ENCODE peak calls at places on chromosome 6, in seven cellular contexts. One of them, this sample, is unnamed.

GRCh38 chr6:109336221-109336955 is 45.9 kb downstream of the CD164 start:
- DNase-seq in heart left ventricle: no peak
- DNase-seq in brain microvascular endothelial cell: peak; percentile 16
- DNase-seq in aorta: no peak
- DNase-seq in fibroblast of lung: peak; percentile 55
- DNase-seq in iPS DF 6.9: no peak
- DNase-seq in ascending aorta: no peak
- DNase-seq in this sample: no peak

GRCh38 chr6:129786548-129786947 is 74.6 kb downstream of the TMEM244 start:
- DNase-seq in iPS DF 6.9: no peak
- DNase-seq in ascending aorta: no peak
- DNase-seq in heart left ventricle: no peak
- DNase-seq in fibroblast of lung: peak; percentile 55
- DNase-seq in brain microvascular endothelial cell: peak; percentile 29
- DNase-seq in aorta: no peak
- DNase-seq in this sample: no peak

GRCh38 chr6:110996661-110997060 is 14.8 kb downstream of the RPF2 start:
- DNase-seq in aorta: no peak
- DNase-seq in fibroblast of lung: no peak
- DNase-seq in brain microvascular endothelial cell: no peak
- DNase-seq in iPS DF 6.9: no peak
- DNase-seq in heart left ventricle: no peak
- DNase-seq in ascending aorta: no peak
- DNase-seq in this sample: no peak

GRCh38 chr6:72787521-72788031 is 165.7 kb downstream of the KCNQ5 start:
- DNase-seq in fibroblast of lung: peak; percentile 68
- DNase-seq in aorta: no peak
- DNase-seq in brain microvascular endothelial cell: peak; percentile 70
- DNase-seq in heart left ventricle: no peak
- DNase-seq in ascending aorta: no peak
- DNase-seq in iPS DF 6.9: peak; percentile 1
- DNase-seq in this sample: no peak

GRCh38 chr6:89640804-89641203 is 2.3 kb upstream of the LYRM2 start:
- DNase-seq in heart left ventricle: no peak
- DNase-seq in fibroblast of lung: no peak
- DNase-seq in ascending aorta: no peak
- DNase-seq in iPS DF 6.9: no peak
- DNase-seq in aorta: no peak
- DNase-seq in brain microvascular endothelial cell: peak; percentile 39
- DNase-seq in this sample: no peak

GRCh38 chr6:86016567-86016966 is 373.9 kb upstream of the SYNCRIP start:
- DNase-seq in iPS DF 6.9: no peak
- DNase-seq in ascending aorta: no peak
- DNase-seq in heart left ventricle: no peak
- DNase-seq in fibroblast of lung: no peak
- DNase-seq in aorta: no peak
- DNase-seq in brain microvascular endothelial cell: no peak
- DNase-seq in this sample: no peak

GRCh38 chr6:14889698-14890593 is 355.9 kb upstream of the JARID2 start:
- DNase-seq in fibroblast of lung: no peak
- DNase-seq in aorta: no peak
- DNase-seq in ascending aorta: no peak
- DNase-seq in brain microvascular endothelial cell: no peak
- DNase-seq in heart left ventricle: no peak
- DNase-seq in iPS DF 6.9: no peak
- DNase-seq in this sample: no peak

GRCh38 chr6:82861121-82861520 is 204.5 kb downstream of the UBE3D start:
- DNase-seq in iPS DF 6.9: no peak
- DNase-seq in heart left ventricle: no peak
- DNase-seq in aorta: no peak
- DNase-seq in fibroblast of lung: no peak
- DNase-seq in ascending aorta: no peak
- DNase-seq in brain microvascular endothelial cell: no peak
- DNase-seq in this sample: no peak

GRCh38 chr6:28597217-28597835 is 71.6 kb downstream of the GPX5 start:
- DNase-seq in ascending aorta: no peak
- DNase-seq in heart left ventricle: no peak
- DNase-seq in fibroblast of lung: peak; percentile 61
- DNase-seq in iPS DF 6.9: no peak
- DNase-seq in aorta: no peak
- DNase-seq in brain microvascular endothelial cell: peak; percentile 82
- DNase-seq in this sample: no peak

GRCh38 chr6:159852877-159853276 is 37.9 kb upstream of the MAS1 start:
- DNase-seq in heart left ventricle: no peak
- DNase-seq in brain microvascular endothelial cell: no peak
- DNase-seq in ascending aorta: no peak
- DNase-seq in fibroblast of lung: peak; percentile 22
- DNase-seq in iPS DF 6.9: no peak
- DNase-seq in aorta: no peak
- DNase-seq in this sample: no peak

GRCh38 chr6:93351222-93351621 is 68.1 kb downstream of the EPHA7 start:
- DNase-seq in iPS DF 6.9: no peak
- DNase-seq in heart left ventricle: no peak
- DNase-seq in fibroblast of lung: no peak
- DNase-seq in aorta: no peak
- DNase-seq in ascending aorta: no peak
- DNase-seq in brain microvascular endothelial cell: no peak
- DNase-seq in this sample: no peak

GRCh38 chr6:152982768-152983636 is at the start of gene FBXO5:
- DNase-seq in fibroblast of lung: peak; percentile 98
- DNase-seq in ascending aorta: peak; percentile 99
- DNase-seq in brain microvascular endothelial cell: peak; percentile 98
- DNase-seq in heart left ventricle: peak; percentile 97
- DNase-seq in iPS DF 6.9: peak; percentile 84
- DNase-seq in aorta: peak; percentile 99
- DNase-seq in this sample: peak; percentile 99

GRCh38 chr6:109373333-109373732 is 8.9 kb downstream of the CD164 start:
- DNase-seq in brain microvascular endothelial cell: no peak
- DNase-seq in heart left ventricle: no peak
- DNase-seq in aorta: no peak
- DNase-seq in iPS DF 6.9: no peak
- DNase-seq in ascending aorta: no peak
- DNase-seq in fibroblast of lung: no peak
- DNase-seq in this sample: no peak

GRCh38 chr6:28896505-28897392 is 27.0 kb downstream of the TRIM27 start:
- DNase-seq in iPS DF 6.9: no peak
- DNase-seq in fibroblast of lung: peak; percentile 65
- DNase-seq in ascending aorta: peak; percentile 77
- DNase-seq in heart left ventricle: peak; percentile 54
- DNase-seq in aorta: peak; percentile 84
- DNase-seq in brain microvascular endothelial cell: peak; percentile 45
- DNase-seq in this sample: peak; percentile 61

GRCh38 chr6:134925800-134926199 is 24.1 kb downstream of the ALDH8A1 start:
- DNase-seq in aorta: no peak
- DNase-seq in fibroblast of lung: peak; percentile 51
- DNase-seq in brain microvascular endothelial cell: no peak
- DNase-seq in iPS DF 6.9: no peak
- DNase-seq in ascending aorta: no peak
- DNase-seq in heart left ventricle: no peak
- DNase-seq in this sample: no peak

GRCh38 chr6:79335133-79335674 is 100.7 kb upstream of the HMGN3 start:
- DNase-seq in aorta: no peak
- DNase-seq in brain microvascular endothelial cell: no peak
- DNase-seq in ascending aorta: no peak
- DNase-seq in iPS DF 6.9: no peak
- DNase-seq in fibroblast of lung: peak; percentile 25
- DNase-seq in heart left ventricle: no peak
- DNase-seq in this sample: no peak

GRCh38 chr6:163418273-163419029 is 3.9 kb downstream of the QKI start:
- DNase-seq in brain microvascular endothelial cell: no peak
- DNase-seq in aorta: no peak
- DNase-seq in fibroblast of lung: no peak
- DNase-seq in iPS DF 6.9: no peak
- DNase-seq in ascending aorta: no peak
- DNase-seq in heart left ventricle: no peak
- DNase-seq in this sample: no peak

GRCh38 chr6:97774973-97775372 is 492.0 kb upstream of the MMS22L start:
- DNase-seq in iPS DF 6.9: no peak
- DNase-seq in heart left ventricle: no peak
- DNase-seq in aorta: no peak
- DNase-seq in fibroblast of lung: no peak
- DNase-seq in ascending aorta: no peak
- DNase-seq in brain microvascular endothelial cell: no peak
- DNase-seq in this sample: no peak

GRCh38 chr6:163201855-163202254 is 212.7 kb upstream of the QKI start:
- DNase-seq in fibroblast of lung: no peak
- DNase-seq in iPS DF 6.9: no peak
- DNase-seq in brain microvascular endothelial cell: no peak
- DNase-seq in aorta: no peak
- DNase-seq in ascending aorta: no peak
- DNase-seq in heart left ventricle: no peak
- DNase-seq in this sample: no peak

GRCh38 chr6:82750570-82750969 is 315.1 kb downstream of the UBE3D start:
- DNase-seq in iPS DF 6.9: no peak
- DNase-seq in heart left ventricle: no peak
- DNase-seq in fibroblast of lung: peak; percentile 61
- DNase-seq in brain microvascular endothelial cell: no peak
- DNase-seq in ascending aorta: no peak
- DNase-seq in aorta: no peak
- DNase-seq in this sample: no peak

GRCh38 chr6:140980265-140980887 is 1152.3 kb upstream of the GJE1 start:
- DNase-seq in aorta: no peak
- DNase-seq in iPS DF 6.9: no peak
- DNase-seq in heart left ventricle: no peak
- DNase-seq in fibroblast of lung: no peak
- DNase-seq in brain microvascular endothelial cell: peak; percentile 27
- DNase-seq in ascending aorta: no peak
- DNase-seq in this sample: no peak

GRCh38 chr6:12813321-12813720 is 96.8 kb downstream of the PHACTR1 start:
- DNase-seq in fibroblast of lung: no peak
- DNase-seq in iPS DF 6.9: no peak
- DNase-seq in brain microvascular endothelial cell: no peak
- DNase-seq in heart left ventricle: no peak
- DNase-seq in aorta: no peak
- DNase-seq in ascending aorta: no peak
- DNase-seq in this sample: no peak

GRCh38 chr6:154404791-154405400 is 48.3 kb upstream of the IPCEF1 start:
- DNase-seq in heart left ventricle: no peak
- DNase-seq in ascending aorta: no peak
- DNase-seq in aorta: no peak
- DNase-seq in iPS DF 6.9: no peak
- DNase-seq in brain microvascular endothelial cell: peak; percentile 26
- DNase-seq in fibroblast of lung: peak; percentile 68
- DNase-seq in this sample: no peak

GRCh38 chr6:42113929-42114636 is 28.3 kb downstream of the C6orf132 start:
- DNase-seq in iPS DF 6.9: no peak
- DNase-seq in ascending aorta: no peak
- DNase-seq in brain microvascular endothelial cell: no peak
- DNase-seq in aorta: no peak
- DNase-seq in fibroblast of lung: no peak
- DNase-seq in heart left ventricle: no peak
- DNase-seq in this sample: no peak

GRCh38 chr6:166588691-166589333 is 2.3 kb upstream of the RAMACL start:
- DNase-seq in aorta: no peak
- DNase-seq in ascending aorta: no peak
- DNase-seq in heart left ventricle: no peak
- DNase-seq in iPS DF 6.9: no peak
- DNase-seq in fibroblast of lung: no peak
- DNase-seq in brain microvascular endothelial cell: peak; percentile 74
- DNase-seq in this sample: no peak
- H3K4me3 ChIP-seq in aorta: no peak overlapping the region
- H3K4me3 ChIP-seq in ascending aorta: no peak overlapping the region
- H3K4me3 ChIP-seq in heart left ventricle: no peak overlapping the region
- H3K4me3 ChIP-seq in iPS DF 6.9: no peak overlapping the region
- H3K4me3 ChIP-seq in fibroblast of lung: no peak overlapping the region
- H3K4me3 ChIP-seq in brain microvascular endothelial cell: no peak overlapping the region
- H3K4me3 ChIP-seq in this sample: no peak overlapping the region

DNA sequence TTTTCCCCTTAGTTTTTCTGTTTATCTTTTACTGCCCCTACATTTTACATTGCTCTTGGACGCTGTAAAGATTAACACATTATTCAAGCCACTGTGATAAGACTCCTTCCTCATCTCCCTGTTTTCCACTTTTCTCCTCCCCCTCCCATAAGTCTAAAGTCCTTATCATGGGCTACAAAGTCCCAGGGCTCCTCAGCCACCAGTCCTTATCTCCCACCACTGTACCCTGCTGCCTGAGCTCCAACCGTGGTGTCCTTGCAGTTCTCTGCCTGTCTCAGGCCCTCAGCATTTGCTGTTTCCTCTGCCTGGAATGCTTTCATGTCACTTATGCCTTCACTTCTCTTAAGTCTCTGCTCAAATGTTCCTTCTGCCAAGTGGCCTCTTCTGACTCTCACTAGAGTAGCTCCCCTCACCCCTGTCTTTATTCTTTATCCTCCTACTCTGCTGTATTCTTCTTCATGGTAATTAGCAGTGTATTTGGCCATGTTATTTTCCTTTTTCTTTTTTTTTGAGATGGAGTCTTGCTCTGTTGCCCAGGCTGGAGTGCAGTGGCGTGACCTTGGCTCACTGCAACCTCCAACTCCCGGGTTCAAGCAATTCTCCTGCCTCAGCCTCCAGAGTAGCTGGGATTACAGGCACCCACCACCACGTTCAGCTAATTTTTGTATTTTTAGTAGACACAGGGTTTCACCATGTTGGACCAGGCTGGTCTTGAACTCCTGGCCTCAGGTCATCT is 10.8 kb upstream of the LATS1 start:
- DNase-seq in ascending aorta: peak; percentile 28
- DNase-seq in fibroblast of lung: no peak
- DNase-seq in iPS DF 6.9: no peak
- DNase-seq in brain microvascular endothelial cell: no peak
- DNase-seq in aorta: no peak
- DNase-seq in heart left ventricle: no peak
- DNase-seq in this sample: no peak
- H3K27ac ChIP-seq in ascending aorta: no peak overlapping the region
- H3K27ac ChIP-seq in fibroblast of lung: no peak overlapping the region
- H3K27ac ChIP-seq in iPS DF 6.9: no peak overlapping the region
- H3K27ac ChIP-seq in brain microvascular endothelial cell: no peak overlapping the region
- H3K27ac ChIP-seq in aorta: no peak overlapping the region
- H3K27ac ChIP-seq in heart left ventricle: no peak overlapping the region
- H3K27ac ChIP-seq in this sample: peak overlapping the region; percentile 31

DNA sequence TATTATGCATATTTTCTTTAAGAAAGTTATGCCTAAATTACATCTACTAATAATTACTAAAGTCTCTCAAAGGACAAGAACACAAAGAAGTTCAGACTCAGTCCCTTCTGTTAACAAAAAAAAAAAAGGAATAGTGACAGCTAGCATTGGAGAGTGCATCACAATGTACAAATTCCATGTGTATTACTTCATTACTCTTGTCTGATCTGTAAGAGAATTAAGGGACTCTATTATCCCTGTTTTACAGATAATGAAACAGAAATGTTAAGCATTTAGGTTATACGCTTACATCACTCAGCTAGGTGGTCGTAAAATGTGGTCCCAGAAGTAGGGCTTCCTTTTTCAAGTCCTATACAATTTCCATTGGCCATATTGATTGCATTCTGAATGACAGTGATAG is 17.2 kb upstream of the VNN1 start:
- DNase-seq in iPS DF 6.9: no peak
- DNase-seq in fibroblast of lung: peak; percentile 44
- DNase-seq in ascending aorta: no peak
- DNase-seq in heart left ventricle: no peak
- DNase-seq in brain microvascular endothelial cell: no peak
- DNase-seq in aorta: no peak
- DNase-seq in this sample: no peak
- H3K27me3 ChIP-seq in iPS DF 6.9: no peaks in the 10 kb centered on the region
- H3K27me3 ChIP-seq in fibroblast of lung: no peaks in the 10 kb centered on the region
- H3K27me3 ChIP-seq in ascending aorta: no peaks in the 10 kb centered on the region
- H3K27me3 ChIP-seq in heart left ventricle: no peaks in the 10 kb centered on the region
- H3K27me3 ChIP-seq in brain microvascular endothelial cell: no peaks in the 10 kb centered on the region
- H3K27me3 ChIP-seq in aorta: no peaks in the 10 kb centered on the region
- H3K27me3 ChIP-seq in this sample: no peaks in the 10 kb centered on the region

GRCh38 chr6:44192428-44193041 is 24.2 kb upstream of the MYMX start:
- DNase-seq in fibroblast of lung: no peak
- DNase-seq in heart left ventricle: no peak
- DNase-seq in iPS DF 6.9: no peak
- DNase-seq in aorta: peak; percentile 35
- DNase-seq in ascending aorta: no peak
- DNase-seq in brain microvascular endothelial cell: no peak
- DNase-seq in this sample: no peak
- H3K4me3 ChIP-seq in fibroblast of lung: no peak overlapping the region
- H3K4me3 ChIP-seq in heart left ventricle: peak overlapping the region; percentile 27
- H3K4me3 ChIP-seq in iPS DF 6.9: no peak overlapping the region
- H3K4me3 ChIP-seq in aorta: no peak overlapping the region
- H3K4me3 ChIP-seq in ascending aorta: no peak overlapping the region
- H3K4me3 ChIP-seq in brain microvascular endothelial cell: no peak overlapping the region
- H3K4me3 ChIP-seq in this sample: peak overlapping the region; percentile 28

This sample was measured in lower lobe of right lung.